ENCODE peak calls at places on chromosomes 2 and 18, in five cellular contexts. T is cardiac muscle cell; E is SJCRH30; B is CD8-positive, alpha-beta T cell; G is GM23248. O is an unnamed sample.

GRCh38 chr2:31319391-31320175 is 85.6 kb downstream of the EHD3 start:
- DNase-seq in E (no peak), T (no peak), B (no peak), G (peak; percentile 83), O (no peak)

GRCh38 chr2:231518771-231519170 is 11.5 kb downstream of the NMUR1 start:
- DNase-seq in E (no peak), G (no peak), T (no peak), B (no peak), O (no peak)

GRCh38 chr2:25618676-25619075 is 54.7 kb downstream of the DTNB start:
- DNase-seq in E (no peak), G (peak; percentile 63), T (no peak), B (no peak), O (no peak)

GRCh38 chr2:127560201-127560928 is 24.9 kb downstream of the MYO7B start:
- DNase-seq in B (no peak), E (no peak), G (peak; percentile 90), T (no peak), O (no peak)

GRCh38 chr2:101089419-101089818 is 61.8 kb downstream of the TBC1D8 start:
- DNase-seq in T (no peak), E (no peak), G (no peak), B (no peak), O (no peak)

GRCh38 chr2:118433566-118433965 is 345.3 kb downstream of the INSIG2 start:
- DNase-seq in T (no peak), E (no peak), G (no peak), B (no peak), O (no peak)

GRCh38 chr2:191653669-191654402 is 24.1 kb upstream of the NABP1 start:
- DNase-seq in E (no peak), B (no peak), T (no peak), G (no peak), O (no peak)

GRCh38 chr2:66897181-66897580 is 462.3 kb downstream of the MEIS1 start:
- DNase-seq in G (peak; percentile 79), E (no peak), T (no peak), B (no peak), O (no peak)

GRCh38 chr2:96531872-96532505 is 4.6 kb upstream of the ARID5A start:
- DNase-seq in G (peak; percentile 100), B (peak; percentile 96), E (peak; percentile 94), T (peak; percentile 82), O (no peak)

GRCh38 chr2:11925295-11925694 is 178.9 kb downstream of the LPIN1 start:
- DNase-seq in T (no peak), G (no peak), B (no peak), E (no peak), O (no peak)

GRCh38 chr18:770583-770961 is 41.5 kb downstream of the YES1 start:
- DNase-seq in G (no peak), E (peak; percentile 10), B (no peak), T (no peak), O (no peak)

GRCh38 chr2:221494556-221494955 is 77.5 kb downstream of the EPHA4 start:
- DNase-seq in E (no peak), B (no peak), T (no peak), G (peak; percentile 8), O (no peak)

GRCh38 chr2:69616755-69617154 is 26.8 kb downstream of the AAK1 start:
- DNase-seq in G (peak; percentile 9), B (peak; percentile 58), T (no peak), E (no peak), O (no peak)

GRCh38 chr2:225889452-225889851 is 489.9 kb downstream of the NYAP2 start:
- DNase-seq in E (peak; percentile 31), G (peak; percentile 86), B (no peak), T (peak; percentile 51), O (peak; percentile 5)

GRCh38 chr2:109528811-109529501 is 84.8 kb downstream of the SEPTIN10 start:
- DNase-seq in B (no peak), T (no peak), E (no peak), G (no peak), O (no peak)

GRCh38 chr2:230714122-230714453 is 1.4 kb downstream of the CAB39 start:
- DNase-seq in E (peak; percentile 17), T (peak; percentile 29), B (peak; percentile 41), G (peak; percentile 89), O (no peak)

GRCh38 chr18:59109375-59109774 is 30.3 kb upstream of the SEC11C start:
- DNase-seq in B (no peak), E (no peak), G (peak; percentile 26), T (no peak), O (no peak)

GRCh38 chr2:39153312-39153711 is 32.5 kb upstream of the SOS1 start:
- DNase-seq in E (no peak), T (no peak), G (peak; percentile 79), B (no peak), O (no peak)

GRCh38 chr2:237486819-237487448 is at the start of gene MLPH:
- DNase-seq in E (no peak), B (no peak), G (peak; percentile 77), T (peak; percentile 48), O (no peak)

GRCh38 chr2:3430211-3430610 is 50.7 kb downstream of the TRAPPC12 start:
- DNase-seq in T (no peak), B (no peak), E (no peak), G (peak; percentile 10), O (no peak)

GRCh38 chr2:157338013-157338412 is 12.4 kb upstream of the ERMN start:
- DNase-seq in G (no peak), E (no peak), T (no peak), B (no peak), O (no peak)

GRCh38 chr2:184927040-184927439 is 328.7 kb downstream of the ZNF804A start:
- DNase-seq in E (peak; percentile 17), B (no peak), T (no peak), G (no peak), O (no peak)

DNA sequence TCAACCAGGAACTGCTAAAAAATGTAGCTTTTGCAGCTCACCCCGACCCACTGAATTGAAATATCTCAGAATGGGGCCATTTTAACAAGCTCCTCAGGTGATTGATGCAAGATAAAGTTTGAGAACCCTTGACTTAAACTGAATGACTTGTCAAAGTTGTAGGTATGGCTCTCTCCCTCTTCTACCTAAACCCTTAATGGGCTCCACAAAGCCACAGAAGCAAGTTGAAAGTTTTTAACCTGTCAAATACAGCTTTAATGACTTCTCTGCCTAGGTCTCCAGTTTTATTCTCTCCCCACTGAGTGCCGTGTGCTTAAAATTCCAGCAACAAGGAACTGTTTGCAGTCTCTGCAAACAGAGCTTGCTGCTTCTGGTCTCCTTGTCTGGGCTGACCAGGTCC is 19.7 kb upstream of the RNF125 start:
- DNase-seq in G (no peak), E (no peak), B (no peak), T (peak; percentile 5), O (no peak)
- H3K4me1 ChIP-seq in G (no peaks in the 10 kb centered on the region), E (no peaks in the 10 kb centered on the region), B (no peaks in the 10 kb centered on the region), T (no peaks in the 10 kb centered on the region), O (no peaks in the 10 kb centered on the region)

GRCh38 chr2:172021955-172022354 is 22.2 kb downstream of the METAP1D start:
- DNase-seq in G (peak; percentile 65), E (peak; percentile 62), T (peak; percentile 3), B (no peak), O (no peak)
- H3K4me3 ChIP-seq in G (peak overlapping the region; percentile 9), E (peak overlapping the region; percentile 38), T (no peak overlapping the region), B (no peak overlapping the region), O (no peak overlapping the region)

GRCh38 chr2:216081487-216082387 is at the start of the genes PECR and TMEM169:
- DNase-seq in B (peak; percentile 67), G (peak; percentile 82), T (peak; percentile 86), E (peak; percentile 82), O (peak; percentile 57)
- H3K4me1 ChIP-seq in B (peaks cover 66% of the 10 kb centered on the region), G (peaks cover 4% of the 10 kb centered on the region), T (peaks cover 8% of the 10 kb centered on the region), E (peaks cover 28% of the 10 kb centered on the region), O (peaks cover 7% of the 10 kb centered on the region)

GRCh38 chr18:79574938-79575525 is 104.6 kb upstream of the CTDP1 start:
- DNase-seq in B (no peak), T (no peak), E (no peak), G (no peak), O (no peak)

GRCh38 chr18:79578396-79579260 is 101.0 kb upstream of the CTDP1 start:
- DNase-seq in B (no peak), T (no peak), E (no peak), G (peak; percentile 6), O (no peak)

GRCh38 chr18:79575891-79576685 is 103.5 kb upstream of the CTDP1 start:
- DNase-seq in G (peak; percentile 76), B (no peak), E (peak; percentile 88), T (no peak), O (no peak)

GRCh38 chr18:79577451-79578395 is 101.9 kb upstream of the CTDP1 start:
- DNase-seq in T (no peak), B (no peak), G (peak; percentile 13), E (no peak), O (no peak)

GRCh38 chr18:79576686-79577351 is 102.8 kb upstream of the CTDP1 start:
- DNase-seq in E (peak; percentile 59), T (no peak), G (peak; percentile 18), B (no peak), O (no peak)
- H3K4me3 ChIP-seq in E (peak overlapping the region; percentile 48), T (no peak overlapping the region), G (peak overlapping the region; percentile 2), B (no peak overlapping the region), O (no peak overlapping the region)

GRCh38 chr18:46575851-46576250 is 81.2 kb downstream of the LOXHD1 start:
- DNase-seq in G (no peak), T (no peak), E (no peak), B (no peak), O (no peak)
- H3K4me1 ChIP-seq in G (no peaks in the 10 kb centered on the region), T (peaks cover 8% of the 10 kb centered on the region), E (no peaks in the 10 kb centered on the region), B (no peaks in the 10 kb centered on the region), O (no peaks in the 10 kb centered on the region)

DNA sequence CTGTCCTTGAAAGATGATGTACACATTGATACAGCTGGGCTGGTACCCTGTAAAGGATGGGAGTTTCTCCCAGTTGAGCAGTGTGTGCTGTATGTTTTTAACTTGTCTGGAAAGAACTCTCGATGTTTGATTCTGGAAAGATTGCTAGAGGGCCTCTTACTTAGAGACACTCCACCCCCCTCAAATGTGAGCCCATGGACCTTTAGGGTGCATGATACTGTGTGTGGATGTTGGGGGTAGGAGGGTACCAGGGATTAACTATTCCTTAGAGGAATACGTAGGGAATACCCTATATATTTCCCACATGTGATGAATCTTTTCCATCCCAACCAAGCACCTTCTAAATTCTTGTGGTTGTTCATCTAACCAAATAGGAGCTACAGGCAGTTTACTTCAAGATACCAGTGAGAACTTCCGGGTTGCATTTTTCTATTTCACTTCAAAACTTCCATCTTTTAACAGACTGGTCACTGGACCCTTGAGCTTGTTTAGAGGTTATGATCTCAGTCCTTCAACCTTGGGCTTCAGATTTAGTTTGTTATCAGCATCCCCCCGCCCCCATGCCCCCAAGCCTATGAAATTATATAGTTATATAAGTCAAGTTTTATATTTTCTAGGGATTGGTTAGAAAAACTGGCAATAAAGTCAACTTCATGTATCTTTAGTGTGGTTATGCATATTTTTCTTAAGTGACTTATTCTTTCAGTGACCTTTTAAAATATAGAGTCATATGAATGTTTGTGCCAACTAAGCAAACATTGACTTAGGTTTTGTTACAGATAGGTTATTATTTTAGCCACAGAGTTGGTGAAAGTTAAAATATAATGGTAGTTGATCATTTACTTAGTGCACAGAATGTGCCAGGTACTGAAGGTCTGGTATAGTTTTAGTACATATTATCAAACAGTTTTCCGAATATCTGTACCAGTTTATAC is 18.2 kb downstream of the AFTPH start:
- DNase-seq in G (no peak), E (no peak), B (no peak), T (no peak), O (no peak)
- H3K4me3 ChIP-seq in G (peak overlapping the region; percentile 6), E (no peak overlapping the region), B (no peak overlapping the region), T (no peak overlapping the region), O (no peak overlapping the region)

GRCh38 chr18:23067236-23067635 is 68.0 kb upstream of the CABLES1 start:
- DNase-seq in E (no peak), G (peak; percentile 18), B (no peak), T (no peak), O (no peak)
- H3K4me1 ChIP-seq in E (no peaks in the 10 kb centered on the region), G (no peaks in the 10 kb centered on the region), B (peaks cover 44% of the 10 kb centered on the region), T (no peaks in the 10 kb centered on the region), O (peaks cover 3% of the 10 kb centered on the region)

GRCh38 chr2:9954136-9954535 is 2.6 kb downstream of the GRHL1 start:
- DNase-seq in T (no peak), E (no peak), B (no peak), G (no peak), O (no peak)
- H3K4me3 ChIP-seq in T (no peak overlapping the region), E (no peak overlapping the region), B (no peak overlapping the region), G (no peak overlapping the region), O (no peak overlapping the region)

O was measured in NT2/D1.